ENCODE peak calls at places on chromosomes 7 and 10, in five cellular contexts. E is neural crest cell; X is left lung; A is CD4-positive, alpha-beta T cell; V is HFF-Myc. D is an unnamed sample.

GRCh38 chr10:50216418-50216817 is 34.9 kb downstream of the ASAH2 start:
- DNase-seq in X (no peak), E (no peak), A (no peak), V (no peak), D (no peak)

GRCh38 chr10:69146756-69147155 is 22.8 kb downstream of the VPS26A start:
- DNase-seq in X (no peak), E (no peak), A (no peak), V (no peak), D (no peak)

GRCh38 chr7:142104550-142105527 is 6.7 kb upstream of the MGAM2 start:
- DNase-seq in V (no peak), X (peak), A (no peak), E (no peak), D (peak)

GRCh38 chr7:74078461-74078860 is 5.1 kb upstream of the LIMK1 start:
- DNase-seq in E (no peak), X (no peak), V (no peak), A (no peak), D (no peak)

GRCh38 chr7:34748244-34749039 is 90.4 kb downstream of the NPSR1 start:
- DNase-seq in V (peak), X (peak), A (no peak), E (no peak), D (no peak)

GRCh38 chr7:28630350-28630749 is 218.0 kb downstream of the CREB5 start:
- DNase-seq in A (no peak), X (no peak), E (no peak), V (peak), D (no peak)

GRCh38 chr7:142248166-142249160 is 9.4 kb downstream of the PRSS58 start:
- DNase-seq in E (no peak), A (no peak), X (no peak), V (no peak), D (no peak)

GRCh38 chr7:4958477-4959301 is at the start of gene MMD2:
- DNase-seq in A (no peak), E (no peak), V (no peak), X (no peak), D (no peak)

GRCh38 chr10:109895095-109895818 is 28.1 kb downstream of the XPNPEP1 start:
- DNase-seq in V (no peak), X (no peak), A (no peak), E (no peak), D (no peak)

GRCh38 chr10:113617086-113617485 is 46.8 kb downstream of the NRAP start:
- DNase-seq in X (no peak), A (no peak), E (no peak), V (no peak), D (no peak)

GRCh38 chr7:41449694-41450093 is 253.2 kb downstream of the INHBA start:
- DNase-seq in V (no peak), X (no peak), E (no peak), A (no peak), D (no peak)

GRCh38 chr7:4786015-4786414 is 10.6 kb downstream of the AP5Z1 start:
- DNase-seq in A (no peak), X (no peak), V (no peak), E (no peak), D (no peak)

GRCh38 chr7:17275749-17276671 is 22.4 kb upstream of the AHR start:
- DNase-seq in V (no peak), E (no peak), X (no peak), A (no peak), D (no peak)

GRCh38 chr7:31079126-31079918 is 27.2 kb downstream of the ADCYAP1R1 start:
- DNase-seq in A (no peak), V (no peak), E (no peak), X (no peak), D (no peak)

GRCh38 chr10:124106241-124106905 is 13.0 kb upstream of the CHST15 start:
- DNase-seq in E (no peak), A (no peak), X (peak), V (peak), D (peak)

GRCh38 chr10:14543048-14543903 is 212.6 kb upstream of the FRMD4A start:
- DNase-seq in X (peak), V (no peak), E (no peak), A (no peak), D (no peak)
- TF ChIP-seq CTCF in X (peak), V (no peak), E (peak), A (peak), D (peak)

GRCh38 chr7:95871078-95871848 is 98.9 kb downstream of the DYNC1I1 start:
- DNase-seq in E (peak), A (no peak), V (peak), X (no peak), D (no peak)

GRCh38 chr7:95874541-95875265 is 102.3 kb downstream of the DYNC1I1 start:
- DNase-seq in X (no peak), V (no peak), E (no peak), A (no peak), D (no peak)

GRCh38 chr7:95875519-95875918 is 103.2 kb downstream of the DYNC1I1 start:
- DNase-seq in E (no peak), A (no peak), V (no peak), X (no peak), D (no peak)

GRCh38 chr7:95871896-95872295 is 99.5 kb downstream of the DYNC1I1 start:
- DNase-seq in X (no peak), A (no peak), E (no peak), V (no peak), D (no peak)

DNA sequence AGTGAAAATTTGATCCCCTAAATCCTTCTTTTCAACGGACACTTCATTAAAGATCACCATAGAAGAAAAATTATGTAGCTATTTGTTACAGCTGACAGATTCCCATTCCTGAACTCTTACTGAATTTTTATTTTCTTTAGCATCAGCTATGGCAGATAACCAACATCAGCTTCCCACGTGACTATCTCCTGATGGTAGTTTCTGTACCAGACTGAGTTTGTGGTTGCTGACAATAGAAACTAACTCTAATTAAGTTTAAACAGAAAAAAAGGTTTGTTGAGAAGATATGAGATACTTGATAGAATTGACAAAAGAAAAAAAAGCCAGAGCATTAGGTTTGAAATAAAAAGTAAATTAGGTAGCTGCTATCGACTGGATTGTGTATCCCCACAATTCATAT is 101.8 kb downstream of the DYNC1I1 start:
- DNase-seq in X (no peak), V (no peak), A (no peak), E (no peak), D (no peak)
- TF ChIP-seq CTCF in X (no peak), V (no peak), A (no peak), E (no peak), D (no peak)

DNA sequence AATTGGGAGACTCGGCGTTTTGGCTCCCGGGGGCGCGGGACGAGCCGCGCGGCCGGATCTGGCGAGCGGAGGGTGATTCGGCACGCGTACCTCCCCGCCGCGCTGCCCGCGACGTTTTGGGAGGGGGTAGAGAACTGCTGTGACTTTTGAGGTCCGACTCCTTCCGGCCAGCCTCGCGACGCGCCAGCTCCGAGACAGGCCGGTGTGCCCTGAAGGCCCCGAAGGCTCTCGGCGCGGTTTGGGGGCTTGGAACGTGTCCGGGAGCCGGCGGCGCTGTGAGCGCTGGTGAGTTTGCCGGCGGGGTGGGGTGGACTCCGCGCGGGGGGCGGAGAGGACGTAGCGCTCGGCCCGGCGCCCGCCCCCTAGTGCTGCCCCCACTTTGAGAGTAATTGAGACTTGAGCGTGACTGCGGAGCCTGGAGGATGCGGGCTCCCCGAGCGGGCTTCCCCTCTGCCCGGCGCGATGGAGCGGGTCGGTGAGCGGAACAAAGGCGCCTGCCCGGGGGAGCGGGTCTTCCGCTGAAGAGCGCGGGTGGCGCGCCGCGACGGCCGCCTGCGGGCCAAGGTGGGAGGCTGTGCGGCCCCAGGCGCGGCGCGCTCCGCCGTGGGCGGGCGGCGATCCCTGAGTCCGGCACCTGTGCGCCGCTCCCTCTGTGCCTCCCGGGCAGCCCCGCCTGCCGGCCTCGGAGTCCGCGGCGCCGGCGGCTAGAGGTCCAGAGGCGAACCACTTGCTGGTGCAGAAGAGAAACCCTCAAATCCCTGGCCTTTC is at the start of gene GALNT17:
- DNase-seq in E (peak), X (no peak), V (no peak), A (no peak), D (no peak)
- TF ChIP-seq CTCF in E (peak), X (no peak), V (no peak), A (no peak), D (no peak)

GRCh38 chr7:100098913-100099312 is 2.3 kb downstream of the MCM7 start:
- DNase-seq in A (no peak), V (no peak), X (no peak), E (no peak), D (no peak)
- TF ChIP-seq CTCF in A (no peak), V (no peak), X (no peak), E (no peak), D (no peak)

DNA sequence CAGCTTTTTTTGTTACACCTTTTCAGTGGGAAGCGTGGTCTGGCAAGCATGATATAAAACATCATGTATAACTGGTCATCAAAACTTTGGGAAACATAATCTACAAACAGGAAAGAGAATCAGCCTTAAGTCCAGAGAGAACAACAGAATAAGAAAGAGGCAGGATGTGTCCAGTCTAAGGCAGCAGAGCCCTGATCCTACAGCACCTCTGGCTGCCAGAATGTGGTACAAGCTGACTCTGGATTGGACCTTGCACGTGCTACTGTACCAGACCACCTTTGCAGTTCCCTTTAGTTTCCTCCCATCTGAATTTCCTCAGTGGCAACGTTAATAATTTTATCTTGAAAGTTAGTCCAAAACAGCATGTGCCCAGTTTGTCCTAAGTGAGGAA is 824.6 kb upstream of the IGFBP3 start:
- DNase-seq in V (no peak), X (no peak), E (no peak), A (no peak), D (no peak)
- TF ChIP-seq CTCF in V (peak), X (no peak), E (no peak), A (no peak), D (no peak)

D was measured in CD14-positive monocyte.